ENCODE peak calls at places on chromosomes 7 and 10, in seven cellular contexts. W is NCI-H2081, M is neuronal stem cell, O is C1 segment of cervical spinal cord, H is ACHN, J is spleen, T is frontal cortex. A is an unnamed sample.

GRCh38 chr10:79452174-79452611 is 6.8 kb upstream of the ZCCHC24 start:
- DNase-seq in W (no peak), M (no peak), O (no peak), H (no peak), J (peak), T (no peak), A (no peak)

GRCh38 chr10:30999084-30999712 is 32.5 kb downstream of the ZNF438 start:
- DNase-seq in W (no peak), M (no peak), O (no peak), H (no peak), J (no peak), T (no peak), A (no peak)

GRCh38 chr7:132790104-132790503 is 213.8 kb upstream of the PLXNA4 start:
- DNase-seq in W (no peak), M (no peak), O (no peak), H (no peak), J (no peak), T (no peak), A (no peak)

GRCh38 chr10:19815478-19816419 is 483 bp upstream of the PLXDC2 start:
- DNase-seq in W (no peak), M (peak), O (peak), H (peak), J (peak), T (peak), A (peak)

GRCh38 chr7:112495820-112496462 is 15.2 kb downstream of the LSMEM1 start:
- DNase-seq in W (peak), M (peak), O (no peak), H (peak), J (no peak), T (peak), A (no peak)

GRCh38 chr10:7945469-7946187 is 108.9 kb upstream of the GATA3 start:
- DNase-seq in W (no peak), M (no peak), O (no peak), H (no peak), J (no peak), T (no peak), A (no peak)

GRCh38 chr10:124367936-124368335 is 50.8 kb downstream of the OAT start:
- DNase-seq in W (no peak), M (no peak), O (no peak), H (no peak), J (no peak), T (no peak), A (no peak)

GRCh38 chr7:156827587-156828203 is 65.3 kb downstream of the LMBR1 start:
- DNase-seq in W (no peak), M (no peak), O (no peak), H (peak), J (no peak), T (no peak), A (no peak)

GRCh38 chr7:116610210-116610609 is 61.8 kb upstream of the MET start:
- DNase-seq in W (no peak), M (no peak), O (no peak), H (no peak), J (no peak), T (no peak), A (no peak)

GRCh38 chr10:97499561-97500296 is 1.0 kb downstream of the UBTD1 start:
- DNase-seq in W (no peak), M (no peak), O (peak), H (peak), J (peak), T (no peak), A (peak)

GRCh38 chr7:114663502-114663901 is 248.9 kb downstream of the FOXP2 start:
- DNase-seq in W (peak), M (peak), O (no peak), H (peak), J (no peak), T (no peak), A (no peak)

GRCh38 chr10:43105793-43106158 is 28.9 kb downstream of the RET start:
- DNase-seq in W (no peak), M (no peak), O (no peak), H (no peak), J (no peak), T (no peak), A (no peak)

GRCh38 chr7:24812313-24812945 is 55.2 kb upstream of the GSDME start:
- DNase-seq in W (peak), M (peak), O (peak), H (peak), J (peak), T (no peak), A (no peak)

GRCh38 chr7:37694208-37695080 is 10.9 kb downstream of the GPR141 start:
- DNase-seq in W (no peak), M (peak), O (no peak), H (no peak), J (peak), T (no peak), A (no peak)

GRCh38 chr10:128150045-128150493 is 23.8 kb upstream of the MKI67 start:
- DNase-seq in W (peak), M (peak), O (peak), H (peak), J (peak), T (peak), A (peak)

GRCh38 chr7:5497158-5498103 is 73.8 kb upstream of the TNRC18 start:
- DNase-seq in W (no peak), M (no peak), O (no peak), H (no peak), J (no peak), T (no peak), A (no peak)

GRCh38 chr10:8054498-8055407 is at the start of gene GATA3:
- DNase-seq in W (no peak), M (peak), O (no peak), H (no peak), J (peak), T (peak), A (no peak)

GRCh38 chr10:99233680-99234018 is 2.0 kb downstream of the HPSE2 start:
- DNase-seq in W (no peak), M (no peak), O (no peak), H (no peak), J (no peak), T (no peak), A (no peak)

GRCh38 chr7:116195451-116195850 is 14.9 kb upstream of the TES start:
- DNase-seq in W (no peak), M (no peak), O (no peak), H (no peak), J (no peak), T (no peak), A (no peak)

GRCh38 chr7:106057962-106058901 is 53.9 kb downstream of the SYPL1 start:
- DNase-seq in W (no peak), M (no peak), O (peak), H (no peak), J (peak), T (peak), A (peak)

GRCh38 chr7:142568430-142569097 is 180.7 kb upstream of the PRSS1 start:
- DNase-seq in W (no peak), M (no peak), O (no peak), H (peak), J (no peak), T (no peak), A (no peak)

GRCh38 chr7:154852205-154852604 is 150.7 kb downstream of the PAXIP1 start:
- DNase-seq in W (no peak), M (no peak), O (no peak), H (no peak), J (peak), T (no peak), A (no peak)

GRCh38 chr7:24701232-24701898 is 55.9 kb downstream of the GSDME start:
- DNase-seq in W (no peak), M (no peak), O (peak), H (peak), J (peak), T (no peak), A (peak)

GRCh38 chr10:62512732-62513475 is 138.7 kb downstream of the ZNF365 start:
- DNase-seq in W (no peak), M (no peak), O (no peak), H (peak), J (no peak), T (no peak), A (no peak)

GRCh38 chr10:79380125-79380917 is 33.1 kb downstream of the PPIF start:
- DNase-seq in W (no peak), M (no peak), O (no peak), H (no peak), J (no peak), T (peak), A (no peak)

GRCh38 chr7:132270517-132270916 is 305.8 kb downstream of the PLXNA4 start:
- DNase-seq in W (no peak), M (peak), O (no peak), H (peak), J (no peak), T (no peak), A (no peak)

A was measured in anterior cingulate cortex.